ENCODE peak calls at places on chromosome 12, in nine cellular contexts. One of them, this sample, is unnamed.

GRCh38 chr12:78002878-78003277 is 172.2 kb downstream of the NAV3 start:
- DNase-seq in HCT116: no peak
- DNase-seq in B cell: no peak
- DNase-seq in astrocyte: no peak
- DNase-seq in NCI-H510A treated with DMSO at 0.1 percent for 48 hours: peak; percentile 56
- DNase-seq in mesothelial cell of epicardium: no peak
- DNase-seq in GM06990: no peak
- DNase-seq in GOT3: no peak
- DNase-seq in GM03348: no peak
- DNase-seq in this sample: no peak

GRCh38 chr12:45668641-45669040 is 60.9 kb upstream of the ARID2 start:
- DNase-seq in HCT116: no peak
- DNase-seq in B cell: no peak
- DNase-seq in astrocyte: no peak
- DNase-seq in NCI-H510A treated with DMSO at 0.1 percent for 48 hours: no peak
- DNase-seq in mesothelial cell of epicardium: no peak
- DNase-seq in GM06990: no peak
- DNase-seq in GOT3: no peak
- DNase-seq in GM03348: no peak
- DNase-seq in this sample: no peak

GRCh38 chr12:124490584-124491305 is 76.7 kb downstream of the NCOR2 start:
- DNase-seq in HCT116: no peak
- DNase-seq in B cell: no peak
- DNase-seq in astrocyte: no peak
- DNase-seq in NCI-H510A treated with DMSO at 0.1 percent for 48 hours: no peak
- DNase-seq in mesothelial cell of epicardium: no peak
- DNase-seq in GM06990: no peak
- DNase-seq in GOT3: no peak
- DNase-seq in GM03348: no peak
- DNase-seq in this sample: no peak

GRCh38 chr12:123131879-123132402 is 18.9 kb downstream of the PITPNM2 start:
- DNase-seq in HCT116: no peak
- DNase-seq in B cell: peak; percentile 64
- DNase-seq in astrocyte: no peak
- DNase-seq in NCI-H510A treated with DMSO at 0.1 percent for 48 hours: peak; percentile 99
- DNase-seq in mesothelial cell of epicardium: no peak
- DNase-seq in GM06990: no peak
- DNase-seq in GOT3: no peak
- DNase-seq in GM03348: no peak
- DNase-seq in this sample: no peak

GRCh38 chr12:131912526-131913274 is 16.4 kb upstream of the PUS1 start:
- DNase-seq in HCT116: peak; percentile 57
- DNase-seq in B cell: no peak
- DNase-seq in astrocyte: peak; percentile 80
- DNase-seq in NCI-H510A treated with DMSO at 0.1 percent for 48 hours: no peak
- DNase-seq in mesothelial cell of epicardium: no peak
- DNase-seq in GM06990: peak; percentile 6
- DNase-seq in GOT3: no peak
- DNase-seq in GM03348: peak; percentile 91
- DNase-seq in this sample: no peak

GRCh38 chr12:129844662-129845061 is 59.2 kb downstream of the TMEM132D start:
- DNase-seq in HCT116: no peak
- DNase-seq in B cell: no peak
- DNase-seq in astrocyte: peak; percentile 96
- DNase-seq in NCI-H510A treated with DMSO at 0.1 percent for 48 hours: peak; percentile 23
- DNase-seq in mesothelial cell of epicardium: no peak
- DNase-seq in GM06990: no peak
- DNase-seq in GOT3: no peak
- DNase-seq in GM03348: no peak
- DNase-seq in this sample: no peak

GRCh38 chr12:67148265-67148664 is 120.9 kb upstream of the CAND1 start:
- DNase-seq in HCT116: no peak
- DNase-seq in B cell: no peak
- DNase-seq in astrocyte: no peak
- DNase-seq in NCI-H510A treated with DMSO at 0.1 percent for 48 hours: no peak
- DNase-seq in mesothelial cell of epicardium: no peak
- DNase-seq in GM06990: no peak
- DNase-seq in GOT3: no peak
- DNase-seq in GM03348: no peak
- DNase-seq in this sample: no peak

GRCh38 chr12:120571299-120571698 is 9.9 kb downstream of the POP5 start:
- DNase-seq in HCT116: no peak
- DNase-seq in B cell: no peak
- DNase-seq in astrocyte: peak; percentile 76
- DNase-seq in NCI-H510A treated with DMSO at 0.1 percent for 48 hours: no peak
- DNase-seq in mesothelial cell of epicardium: no peak
- DNase-seq in GM06990: no peak
- DNase-seq in GOT3: no peak
- DNase-seq in GM03348: no peak
- DNase-seq in this sample: no peak

GRCh38 chr12:52569726-52570125 is 3.9 kb downstream of the KRT74 start:
- DNase-seq in HCT116: no peak
- DNase-seq in B cell: no peak
- DNase-seq in astrocyte: no peak
- DNase-seq in NCI-H510A treated with DMSO at 0.1 percent for 48 hours: no peak
- DNase-seq in mesothelial cell of epicardium: no peak
- DNase-seq in GM06990: no peak
- DNase-seq in GOT3: no peak
- DNase-seq in GM03348: no peak
- DNase-seq in this sample: no peak

GRCh38 chr12:131672941-131673330 is 38.0 kb upstream of the SFSWAP start:
- DNase-seq in HCT116: no peak
- DNase-seq in B cell: no peak
- DNase-seq in astrocyte: no peak
- DNase-seq in NCI-H510A treated with DMSO at 0.1 percent for 48 hours: no peak
- DNase-seq in mesothelial cell of epicardium: no peak
- DNase-seq in GM06990: no peak
- DNase-seq in GOT3: no peak
- DNase-seq in GM03348: peak; percentile 2
- DNase-seq in this sample: peak; percentile 4

GRCh38 chr12:2198088-2198501 is 145.3 kb downstream of the CACNA1C start:
- DNase-seq in HCT116: peak; percentile 42
- DNase-seq in B cell: no peak
- DNase-seq in astrocyte: peak; percentile 89
- DNase-seq in NCI-H510A treated with DMSO at 0.1 percent for 48 hours: no peak
- DNase-seq in mesothelial cell of epicardium: no peak
- DNase-seq in GM06990: no peak
- DNase-seq in GOT3: no peak
- DNase-seq in GM03348: no peak
- DNase-seq in this sample: no peak

GRCh38 chr12:76246611-76247010 is 101.6 kb downstream of the BBS10 start:
- DNase-seq in HCT116: no peak
- DNase-seq in B cell: no peak
- DNase-seq in astrocyte: no peak
- DNase-seq in NCI-H510A treated with DMSO at 0.1 percent for 48 hours: no peak
- DNase-seq in mesothelial cell of epicardium: no peak
- DNase-seq in GM06990: no peak
- DNase-seq in GOT3: no peak
- DNase-seq in GM03348: no peak
- DNase-seq in this sample: no peak

GRCh38 chr12:102116392-102116791 is 3.5 kb downstream of the NUP37 start:
- DNase-seq in HCT116: no peak
- DNase-seq in B cell: no peak
- DNase-seq in astrocyte: no peak
- DNase-seq in NCI-H510A treated with DMSO at 0.1 percent for 48 hours: no peak
- DNase-seq in mesothelial cell of epicardium: no peak
- DNase-seq in GM06990: no peak
- DNase-seq in GOT3: no peak
- DNase-seq in GM03348: no peak
- DNase-seq in this sample: no peak